ENCODE peak calls at places on chromosomes 7 and 10, in nine cellular contexts. F is psoas muscle, C is foreskin keratinocyte, G is tibial artery, P is colonic mucosa, S is fibroblast of pulmonary artery, Q is fibroblast of lung, X is glutamatergic neuron, W is fibroblast of villous mesenchyme. R is an unnamed sample.

GRCh38 chr10:100864981-100865380 is 47.8 kb upstream of the SLF2 start:
- DNase-seq in S (no peak), W (no peak), X (no peak), G (no peak), F (no peak), P (no peak), Q (no peak), C (no peak), R (no peak)

GRCh38 chr10:10313099-10313875 is 704.4 kb upstream of the CELF2 start:
- DNase-seq in G (no peak), X (no peak), S (peak), F (no peak), P (no peak), Q (peak), W (peak), C (no peak), R (no peak)

GRCh38 chr7:55983537-55983936 is 19.2 kb downstream of the NIPSNAP2 start:
- DNase-seq in P (no peak), S (no peak), F (no peak), C (no peak), W (no peak), Q (no peak), X (no peak), G (no peak), R (no peak)

GRCh38 chr7:79317728-79318127 is 135.7 kb downstream of the MAGI2 start:
- DNase-seq in F (no peak), C (peak), P (no peak), Q (peak), W (peak), X (no peak), S (peak), G (no peak), R (no peak)

GRCh38 chr10:100339236-100339635 is 7.8 kb upstream of the SCD start:
- DNase-seq in C (no peak), W (no peak), Q (no peak), P (no peak), S (no peak), G (no peak), F (no peak), X (no peak), R (no peak)

GRCh38 chr10:43370671-43371215 is 693 bp upstream of the FXYD4 start:
- DNase-seq in F (no peak), Q (no peak), C (no peak), P (no peak), S (no peak), X (no peak), W (no peak), G (no peak), R (no peak)

GRCh38 chr7:55108401-55108800 is 89.6 kb downstream of the EGFR start:
- DNase-seq in S (no peak), X (no peak), Q (no peak), P (no peak), G (no peak), C (no peak), W (no peak), F (no peak), R (no peak)

GRCh38 chr7:99504281-99504602 is 220 bp upstream of the ZKSCAN5 start:
- DNase-seq in W (no peak), X (peak), C (no peak), F (no peak), S (no peak), P (no peak), G (no peak), Q (peak), R (peak)

GRCh38 chr10:22479419-22479818 is 134.1 kb downstream of the SPAG6 start:
- DNase-seq in X (peak), W (peak), Q (no peak), F (no peak), G (no peak), P (no peak), S (no peak), C (no peak), R (no peak)

GRCh38 chr7:2529161-2530075 is 9.8 kb downstream of the LFNG start:
- DNase-seq in G (peak), W (peak), Q (peak), P (peak), X (peak), S (peak), C (no peak), F (peak), R (no peak)

GRCh38 chr7:138979988-138980574 is 1.1 kb downstream of the KIAA1549 start:
- DNase-seq in W (peak), X (no peak), F (no peak), Q (peak), G (no peak), S (no peak), C (no peak), P (no peak), R (no peak)

GRCh38 chr7:120373174-120373573 is 100.2 kb downstream of the KCND2 start:
- DNase-seq in S (no peak), C (peak), G (no peak), P (no peak), X (no peak), F (no peak), W (no peak), Q (no peak), R (no peak)

GRCh38 chr10:101772895-101773761 is 2.8 kb downstream of the FGF8 start:
- DNase-seq in S (no peak), Q (no peak), G (no peak), F (no peak), W (no peak), X (no peak), C (no peak), P (no peak), R (no peak)

GRCh38 chr7:70372768-70373241 is 759.1 kb upstream of the GALNT17 start:
- DNase-seq in W (peak), C (no peak), X (peak), P (no peak), G (no peak), S (no peak), Q (no peak), F (no peak), R (no peak)

GRCh38 chr10:12670004-12670403 is 320.7 kb downstream of the CAMK1D start:
- DNase-seq in X (no peak), S (no peak), F (no peak), W (no peak), G (no peak), Q (peak), P (no peak), C (no peak), R (no peak)

GRCh38 chr7:17552952-17553351 is 254.5 kb downstream of the AHR start:
- DNase-seq in G (no peak), C (no peak), Q (peak), W (peak), X (no peak), S (no peak), F (no peak), P (no peak), R (no peak)

GRCh38 chr7:157470699-157471098 is 133.9 kb downstream of the DNAJB6 start:
- DNase-seq in S (no peak), P (no peak), X (no peak), G (no peak), W (no peak), F (no peak), Q (no peak), C (no peak), R (no peak)

GRCh38 chr10:48274636-48275035 is at the start of gene FRMPD2:
- DNase-seq in P (no peak), W (no peak), X (no peak), Q (no peak), S (no peak), F (no peak), G (no peak), C (no peak), R (no peak)

GRCh38 chr10:100715445-100716385 is 29.7 kb upstream of the PAX2 start:
- DNase-seq in F (no peak), Q (no peak), W (no peak), G (no peak), S (no peak), C (no peak), X (peak), P (no peak), R (no peak)

GRCh38 chr10:79202188-79203013 is 133.6 kb downstream of the ZMIZ1 start:
- DNase-seq in S (peak), P (no peak), C (no peak), G (no peak), W (peak), Q (no peak), X (peak), F (no peak), R (no peak)

GRCh38 chr10:105973252-105973877 is 1191.1 kb downstream of the SORCS1 start:
- DNase-seq in Q (no peak), W (no peak), X (peak), P (no peak), S (peak), G (no peak), F (no peak), C (no peak), R (no peak)

GRCh38 chr7:93150200-93150835 is 2.1 kb upstream of the SAMD9L start:
- DNase-seq in X (no peak), W (peak), G (no peak), Q (peak), P (no peak), F (no peak), S (peak), C (peak), R (no peak)

GRCh38 chr10:105068497-105068896 is 427.4 kb downstream of the SORCS3 start:
- DNase-seq in G (no peak), S (no peak), F (no peak), W (no peak), X (no peak), P (no peak), C (peak), Q (peak), R (no peak)

DNA sequence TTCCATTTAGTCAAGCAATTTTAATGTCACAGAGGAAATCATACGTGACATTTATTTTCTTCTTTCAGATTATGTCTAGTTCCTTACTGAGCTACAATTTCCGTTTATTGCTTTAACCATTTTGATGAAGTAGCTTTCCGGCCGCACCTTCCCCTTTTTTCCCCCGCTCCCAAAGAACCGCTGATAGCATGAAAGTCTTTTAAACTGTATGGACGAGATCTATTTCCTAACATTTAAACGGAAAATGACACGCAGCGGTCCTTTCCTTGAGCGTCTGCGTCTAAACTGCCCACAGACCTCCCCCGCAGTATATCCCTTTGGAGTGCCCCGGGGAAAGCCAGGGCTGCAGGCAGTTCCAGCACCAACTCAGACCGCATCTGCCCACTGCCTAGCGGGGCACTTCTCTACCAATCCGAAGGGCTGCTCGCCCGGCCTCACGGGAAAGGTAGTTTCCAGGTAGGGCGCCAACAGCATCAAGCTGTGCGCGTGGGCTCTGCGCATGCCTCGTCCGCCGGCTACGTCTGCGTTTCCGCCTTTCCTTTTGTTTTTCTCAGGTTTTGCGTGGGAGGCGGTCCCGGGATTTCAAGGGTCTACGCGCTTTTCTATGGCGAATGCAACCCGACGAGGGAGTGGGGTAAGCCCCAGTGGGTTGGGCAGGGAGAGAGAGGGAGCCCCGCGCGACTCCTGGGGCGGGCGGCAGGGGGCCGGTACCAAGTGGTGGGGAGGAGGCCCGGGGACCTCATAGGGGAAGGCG is at the start of gene ZNF33A:
- DNase-seq in C (peak), Q (peak), W (peak), S (peak), X (peak), P (peak), F (peak), G (peak), R (peak)
- TF ChIP-seq CTCF in C (no peak), Q (no peak), W (no peak), S (no peak), X (no peak), P (no peak), F (peak), G (no peak), R (no peak)

GRCh38 chr7:151341357-151342101 is at the start of gene NUB1:
- DNase-seq in P (peak), F (peak), S (peak), G (peak), W (peak), Q (peak), C (peak), X (peak), R (peak)
- TF ChIP-seq CTCF in P (no peak), F (no peak), S (no peak), G (no peak), W (no peak), Q (no peak), C (no peak), X (no peak), R (no peak)

GRCh38 chr10:132540456-132540855 is 2.9 kb downstream of the INPP5A start:
- DNase-seq in F (peak), S (peak), Q (peak), W (peak), P (no peak), C (no peak), X (no peak), G (peak), R (peak)
- TF ChIP-seq CTCF in F (no peak), S (peak), Q (peak), W (peak), P (no peak), C (no peak), X (no peak), G (no peak), R (no peak)

GRCh38 chr7:20744913-20745587 is 41.6 kb downstream of the SP8 start:
- DNase-seq in G (no peak), X (no peak), P (no peak), C (peak), S (no peak), W (peak), F (no peak), Q (peak), R (no peak)
- TF ChIP-seq CTCF in G (no peak), X (no peak), P (no peak), C (peak), S (no peak), W (no peak), F (no peak), Q (no peak), R (no peak)

GRCh38 chr10:66934711-66935110 is 8.9 kb downstream of the LRRTM3 start:
- DNase-seq in W (no peak), Q (no peak), F (no peak), P (no peak), X (no peak), S (no peak), G (no peak), C (no peak), R (no peak)

GRCh38 chr10:66928791-66929190 is 3.0 kb downstream of the LRRTM3 start:
- DNase-seq in Q (no peak), S (no peak), C (no peak), P (no peak), W (no peak), G (no peak), X (no peak), F (no peak), R (no peak)

GRCh38 chr10:66929375-66929774 is 3.5 kb downstream of the LRRTM3 start:
- DNase-seq in X (no peak), F (no peak), S (no peak), P (no peak), C (no peak), G (no peak), Q (no peak), W (no peak), R (no peak)

GRCh38 chr10:66931340-66931948 is 5.6 kb downstream of the LRRTM3 start:
- DNase-seq in W (peak), S (peak), F (no peak), P (no peak), X (no peak), C (peak), G (no peak), Q (peak), R (no peak)

GRCh38 chr10:66931949-66932343 is 6.1 kb downstream of the LRRTM3 start:
- DNase-seq in Q (no peak), P (no peak), F (no peak), S (no peak), G (no peak), C (no peak), W (no peak), X (no peak), R (no peak)
- TF ChIP-seq CTCF in Q (no peak), P (no peak), F (no peak), S (no peak), G (no peak), C (no peak), W (no peak), X (no peak), R (no peak)

DNA sequence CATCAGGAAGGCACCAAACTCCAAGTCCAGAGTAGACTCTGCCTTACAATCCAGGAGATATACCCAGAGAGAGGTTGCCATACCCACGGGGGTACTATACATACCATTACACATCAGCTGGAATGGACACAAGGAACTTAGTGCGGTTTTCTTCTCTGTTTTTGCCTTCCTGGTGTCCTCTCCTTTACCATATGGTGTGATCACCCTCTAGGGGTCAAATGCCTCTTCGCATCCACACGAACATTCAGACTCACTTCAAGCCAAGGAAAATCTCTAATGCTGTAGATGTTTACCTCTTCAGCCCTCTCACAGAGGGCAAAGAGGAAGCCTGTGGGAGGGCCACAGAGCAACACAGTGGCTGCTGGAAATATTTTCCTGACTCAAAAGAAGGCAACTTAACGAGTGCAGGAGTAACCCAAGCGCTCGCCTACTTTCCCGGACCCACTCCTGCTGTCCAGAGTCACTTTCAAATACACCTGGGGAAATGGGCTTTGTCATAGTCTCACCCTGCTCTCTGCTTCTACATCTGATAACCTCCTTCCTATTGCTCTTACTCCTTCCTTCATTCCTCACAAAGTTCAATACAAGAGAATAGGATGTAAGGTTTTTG is 220.7 kb downstream of the C7orf25 start:
- DNase-seq in S (peak), Q (peak), F (no peak), C (no peak), G (peak), W (peak), X (no peak), P (peak), R (no peak)
- TF ChIP-seq CTCF in S (peak), Q (peak), F (peak), C (peak), G (peak), W (peak), X (no peak), P (no peak), R (peak)

GRCh38 chr10:73628405-73628804 is 12.9 kb downstream of the MYOZ1 start:
- DNase-seq in Q (no peak), G (no peak), W (no peak), X (no peak), S (no peak), F (no peak), P (peak), C (no peak), R (no peak)

GRCh38 chr10:73625884-73626753 is 15.2 kb downstream of the MYOZ1 start:
- DNase-seq in F (peak), C (peak), P (peak), G (peak), Q (peak), X (peak), W (peak), S (peak), R (peak)

GRCh38 chr10:73623056-73623455 is 18.2 kb downstream of the MYOZ1 start:
- DNase-seq in S (no peak), W (no peak), Q (no peak), X (no peak), C (no peak), P (no peak), G (no peak), F (no peak), R (no peak)

GRCh38 chr10:73627300-73627699 is 14.0 kb downstream of the MYOZ1 start:
- DNase-seq in X (no peak), Q (no peak), F (no peak), W (no peak), C (no peak), P (no peak), G (no peak), S (no peak), R (no peak)

GRCh38 chr10:73625004-73625883 is 16.0 kb downstream of the MYOZ1 start:
- DNase-seq in Q (peak), F (no peak), X (peak), P (peak), C (no peak), W (peak), S (peak), G (peak), R (no peak)
- TF ChIP-seq CTCF in Q (no peak), F (no peak), X (no peak), P (no peak), C (no peak), W (no peak), S (no peak), G (no peak), R (no peak)

GRCh38 chr10:84540022-84540616 is 211.7 kb downstream of the CCSER2 start:
- DNase-seq in X (no peak), P (no peak), S (peak), Q (peak), F (no peak), G (no peak), W (peak), C (peak), R (no peak)
- TF ChIP-seq CTCF in X (no peak), P (no peak), S (no peak), Q (no peak), F (no peak), G (no peak), W (no peak), C (no peak), R (no peak)

DNA sequence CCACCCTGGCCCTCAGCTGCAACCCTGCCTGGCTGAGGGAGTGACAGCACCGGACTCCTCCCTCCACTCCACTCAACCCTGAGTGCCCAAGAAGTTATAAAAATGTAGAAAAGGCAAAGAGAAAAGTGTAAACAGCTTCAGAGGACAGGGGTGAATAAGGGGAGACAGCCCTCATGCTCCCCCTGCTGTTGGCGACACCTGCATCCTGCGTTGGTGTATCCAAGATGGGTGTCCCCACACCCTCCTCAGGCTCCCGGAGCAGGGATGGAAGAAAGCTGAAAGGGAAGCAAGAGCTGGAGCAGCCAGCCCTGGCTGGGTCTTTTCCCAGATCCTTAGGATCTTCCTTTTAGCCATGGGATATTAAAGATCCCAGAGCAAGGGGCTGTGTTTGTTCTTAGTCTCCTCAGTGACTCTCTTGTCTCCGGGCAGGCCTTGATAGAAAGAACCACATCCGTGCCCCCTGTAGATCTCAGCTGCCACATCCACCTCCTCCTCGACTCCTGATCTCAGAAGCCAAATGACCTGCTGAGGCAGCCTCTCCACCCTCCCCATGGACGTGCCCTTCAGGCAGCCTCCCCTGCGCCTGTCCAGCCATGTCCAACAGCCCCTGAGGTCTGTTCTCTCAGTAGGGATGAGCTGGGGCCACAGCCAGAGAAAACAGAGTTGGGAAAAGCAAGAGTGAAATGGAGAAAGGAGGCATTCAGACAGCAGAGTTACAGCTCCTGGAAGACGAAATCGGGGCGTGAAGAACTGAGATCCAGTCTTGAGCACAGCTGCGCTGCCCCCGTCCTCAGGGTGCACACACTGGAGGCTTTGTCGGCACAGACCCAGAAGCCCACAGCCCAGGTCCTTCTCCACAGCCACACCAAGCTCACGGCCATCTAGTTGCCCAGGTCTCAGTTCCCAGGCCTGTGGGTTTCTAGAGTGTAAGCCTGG is 6.8 kb downstream of the FAM131B start:
- DNase-seq in X (no peak), P (no peak), C (no peak), S (no peak), Q (no peak), F (no peak), G (no peak), W (no peak), R (no peak)
- TF ChIP-seq CTCF in X (no peak), P (no peak), C (peak), S (no peak), Q (no peak), F (no peak), G (no peak), W (peak), R (no peak)

DNA sequence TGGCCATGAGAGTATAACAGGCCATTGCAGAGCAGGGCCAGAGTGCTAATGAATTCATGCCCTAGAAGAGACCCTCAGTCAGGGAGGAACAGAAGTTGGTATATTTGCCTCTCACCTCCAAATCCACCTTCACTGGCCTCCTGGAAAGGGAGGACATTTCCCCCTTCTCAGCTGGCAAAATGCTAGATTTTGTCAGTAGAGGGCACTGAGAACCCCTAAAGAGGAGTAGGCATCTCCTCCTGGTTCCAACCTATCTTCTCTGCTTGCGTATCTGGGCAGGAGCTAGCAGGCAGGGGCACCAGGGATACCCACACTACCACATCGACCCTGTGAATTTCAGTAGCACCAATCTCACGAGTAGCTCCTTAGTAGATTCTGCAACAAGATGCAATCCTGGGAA is 79.8 kb upstream of the GHITM start:
- DNase-seq in S (peak), X (no peak), C (no peak), G (no peak), F (no peak), W (no peak), Q (no peak), P (no peak), R (no peak)
- TF ChIP-seq CTCF in S (peak), X (no peak), C (no peak), G (no peak), F (no peak), W (no peak), Q (no peak), P (no peak), R (no peak)